ENCODE peak calls at places on chromosome 13, in six cellular contexts. R is RWPE1; F is coronary artery; Q is lower lobe of right lung; I is progenitor cell of endocrine pancreas; E is CD8-positive, alpha-beta T cell. B is an unnamed sample.
A peak's percentile ranks its signal among the peaks of the same experiment; 100 is the strongest.

GRCh38 chr13:92900455-92900854 is 326.2 kb upstream of the GPC6 start:
- DNase-seq in R (no peak), F (no peak), Q (no peak), I (no peak), E (no peak), B (no peak)

GRCh38 chr13:85709072-85709471 is 90.1 kb downstream of the SLITRK6 start:
- DNase-seq in R (no peak), F (no peak), Q (no peak), I (no peak), E (no peak), B (no peak)

GRCh38 chr13:62337109-62337880 is 921.6 kb upstream of the PCDH20 start:
- DNase-seq in R (no peak), F (no peak), Q (no peak), I (no peak), E (no peak), B (no peak)

GRCh38 chr13:107586216-107586615 is 629.1 kb downstream of the LIG4 start:
- DNase-seq in R (no peak), F (no peak), Q (no peak), I (no peak), E (no peak), B (no peak)

GRCh38 chr13:76016799-76017198 is 380.7 kb downstream of the LMO7 start:
- DNase-seq in R (no peak), F (no peak), Q (peak; percentile 16), I (no peak), E (no peak), B (peak; percentile 51)

GRCh38 chr13:98044301-98044700 is 90.8 kb downstream of the IPO5 start:
- DNase-seq in R (no peak), F (no peak), Q (no peak), I (no peak), E (no peak), B (no peak)

GRCh38 chr13:20405691-20406090 is 120.0 kb downstream of the CRYL1 start:
- DNase-seq in R (peak; percentile 81), F (peak; percentile 46), Q (no peak), I (no peak), E (no peak), B (no peak)

GRCh38 chr13:99721606-99722384 is 220.5 kb downstream of the TM9SF2 start:
- DNase-seq in R (no peak), F (no peak), Q (no peak), I (no peak), E (no peak), B (no peak)

GRCh38 chr13:72104656-72105180 is 237.7 kb upstream of the DACH1 start:
- DNase-seq in R (peak; percentile 2), F (no peak), Q (no peak), I (no peak), E (no peak), B (no peak)

GRCh38 chr13:114121496-114122466 is 10.6 kb downstream of the RASA3 start:
- DNase-seq in R (no peak), F (no peak), Q (no peak), I (no peak), E (no peak), B (no peak)

DNA sequence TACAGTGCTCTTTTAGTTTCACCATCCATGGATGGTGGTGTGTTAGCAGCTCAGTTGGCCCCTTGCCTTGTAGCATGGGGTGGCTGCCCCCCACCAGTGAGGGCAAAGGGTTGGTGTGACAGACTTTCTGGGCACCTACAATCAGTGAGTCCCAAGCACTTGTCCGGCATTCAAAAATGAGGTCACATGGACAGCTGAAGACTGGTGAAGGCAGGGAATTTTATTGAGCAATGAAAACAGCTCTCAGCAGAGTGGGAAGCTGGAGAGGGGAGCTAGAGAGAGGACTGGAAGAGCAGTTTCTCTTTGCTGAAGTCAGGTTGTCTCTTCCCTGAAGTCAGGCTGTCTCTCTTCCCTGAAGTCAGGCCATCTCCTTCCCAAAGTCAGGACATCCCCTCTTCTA is 1053.2 kb downstream of the SLITRK1 start:
- DNase-seq in R (no peak), F (no peak), Q (no peak), I (no peak), E (no peak), B (no peak)
- TF ChIP-seq CTCF in R (no peak), F (no peak), Q (no peak), I (no peak), E (no peak), B (no peak)

GRCh38 chr13:51044023-51044665 is 66.9 kb downstream of the C13orf42 start:
- DNase-seq in R (no peak), F (no peak), Q (no peak), I (no peak), E (no peak), B (no peak)
- TF ChIP-seq CTCF in R (no peak), F (no peak), Q (no peak), I (peak; percentile 27), E (no peak), B (no peak)

GRCh38 chr13:49219647-49220034 is 497 bp upstream of the MLNR start:
- DNase-seq in R (peak; percentile 41), F (no peak), Q (no peak), I (no peak), E (no peak), B (no peak)

GRCh38 chr13:49218493-49219051 is 1.6 kb upstream of the MLNR start:
- DNase-seq in R (no peak), F (no peak), Q (no peak), I (no peak), E (no peak), B (no peak)

GRCh38 chr13:49217962-49218492 is 2.1 kb upstream of the MLNR start:
- DNase-seq in R (no peak), F (no peak), Q (no peak), I (no peak), E (no peak), B (no peak)

GRCh38 chr13:49220856-49221614 is 897 bp downstream of the MLNR start:
- DNase-seq in R (no peak), F (no peak), Q (no peak), I (no peak), E (no peak), B (peak; percentile 18)

DNA sequence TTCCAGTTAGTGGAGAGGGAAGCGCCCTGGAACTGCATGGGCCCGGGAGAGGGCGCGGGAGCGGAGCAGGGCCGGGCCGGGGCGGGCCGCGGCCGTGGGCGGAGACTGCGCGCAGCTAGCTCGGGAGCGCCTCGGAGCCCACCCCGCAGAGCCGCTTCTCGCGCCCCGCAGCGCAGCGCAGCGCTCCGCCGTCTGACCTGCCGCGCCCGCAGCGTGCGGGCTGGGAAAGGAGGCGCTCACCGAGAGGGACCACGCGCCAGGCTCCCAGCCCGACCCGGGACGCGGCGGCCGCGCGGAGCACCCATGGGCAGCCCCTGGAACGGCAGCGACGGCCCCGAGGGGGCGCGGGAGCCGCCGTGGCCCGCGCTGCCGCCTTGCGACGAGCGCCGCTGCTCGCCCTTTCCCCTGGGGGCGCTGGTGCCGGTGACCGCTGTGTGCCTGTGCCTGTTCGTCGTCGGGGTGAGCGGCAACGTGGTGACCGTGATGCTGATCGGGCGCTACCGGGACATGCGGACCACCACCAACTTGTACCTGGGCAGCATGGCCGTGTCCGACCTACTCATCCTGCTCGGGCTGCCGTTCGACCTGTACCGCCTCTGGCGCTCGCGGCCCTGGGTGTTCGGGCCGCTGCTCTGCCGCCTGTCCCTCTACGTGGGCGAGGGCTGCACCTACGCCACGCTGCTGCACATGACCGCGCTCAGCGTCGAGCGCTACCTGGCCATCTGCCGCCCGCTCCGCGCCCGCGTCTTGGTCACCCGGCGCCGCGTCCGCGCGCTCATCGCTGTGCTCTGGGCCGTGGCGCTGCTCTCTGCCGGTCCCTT is at the start of gene MLNR:
- DNase-seq in R (no peak), F (no peak), Q (peak; percentile 53), I (peak; percentile 52), E (peak; percentile 19), B (peak; percentile 41)
- TF ChIP-seq CTCF in R (no peak), F (no peak), Q (peak; percentile 26), I (peak; percentile 61), E (peak; percentile 30), B (peak; percentile 28)

DNA sequence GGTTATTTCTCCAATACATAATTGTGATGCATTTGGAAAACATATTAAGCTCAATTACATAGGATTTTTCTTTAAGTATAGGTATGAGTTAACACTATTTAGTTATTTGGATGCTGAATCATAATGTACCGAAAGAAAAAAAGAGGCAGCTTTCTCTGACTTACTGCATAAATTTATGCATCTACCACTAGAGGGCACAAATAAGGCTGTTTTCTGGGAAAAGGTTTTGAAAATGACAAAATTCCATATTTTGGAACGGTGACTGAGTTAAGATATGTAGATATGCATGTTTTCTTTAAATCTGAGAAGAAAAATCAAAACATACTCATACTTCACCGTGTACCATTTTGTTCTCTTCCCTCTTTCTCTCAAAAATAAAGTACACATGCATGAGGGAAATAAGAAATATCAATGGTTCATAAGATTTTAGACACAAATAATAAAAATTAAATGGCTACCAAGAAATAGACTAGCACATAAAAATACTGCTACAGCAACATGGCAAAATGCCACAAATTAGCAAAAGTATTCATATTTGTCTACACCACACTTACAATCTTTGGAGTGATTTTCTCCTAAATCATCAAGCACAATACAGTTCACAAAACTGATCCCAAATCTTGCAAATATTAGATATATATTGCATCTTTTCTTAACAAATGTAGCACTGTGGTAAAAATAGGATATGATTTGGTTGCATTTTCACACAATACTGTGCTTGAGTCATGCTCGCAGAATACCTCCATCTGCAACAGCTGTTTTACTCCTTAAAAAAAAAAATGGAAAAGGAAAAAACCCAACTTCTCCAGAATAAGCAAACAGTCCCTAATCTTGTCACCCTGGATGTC is 260.0 kb downstream of the FGF14 start:
- DNase-seq in R (peak; percentile 22), F (no peak), Q (no peak), I (no peak), E (no peak), B (no peak)
- TF ChIP-seq CTCF in R (peak; percentile 82), F (peak; percentile 52), Q (peak; percentile 60), I (peak; percentile 88), E (peak; percentile 43), B (peak; percentile 92)

GRCh38 chr13:30751183-30751933 is 16.0 kb downstream of the ALOX5AP start:
- DNase-seq in R (no peak), F (no peak), Q (no peak), I (no peak), E (no peak), B (no peak)
- TF ChIP-seq CTCF in R (no peak), F (no peak), Q (no peak), I (no peak), E (no peak), B (no peak)

DNA sequence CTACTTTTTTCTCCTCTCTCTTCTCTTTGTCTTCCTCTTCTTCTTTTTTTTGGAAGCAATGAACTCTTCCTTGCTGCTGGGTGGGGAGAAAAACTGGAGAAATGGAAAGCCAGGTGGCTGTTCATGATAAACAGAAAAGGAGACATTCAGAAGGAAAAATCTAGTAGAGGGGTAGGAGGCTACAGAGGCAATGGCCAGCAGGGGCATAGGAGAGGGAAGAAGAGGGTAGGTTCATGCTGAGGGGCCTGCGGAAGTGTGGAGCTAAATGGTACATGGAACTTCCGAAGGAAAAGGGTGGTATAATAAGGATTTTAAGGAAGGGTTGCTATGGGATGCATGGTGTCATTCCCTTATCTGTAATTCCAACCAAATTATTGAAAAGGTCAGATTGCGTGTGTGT is 17.5 kb upstream of the HS6ST3 start:
- DNase-seq in R (no peak), F (no peak), Q (no peak), I (no peak), E (no peak), B (no peak)
- TF ChIP-seq CTCF in R (no peak), F (no peak), Q (no peak), I (peak; percentile 23), E (no peak), B (no peak)

B was measured in endothelial cell.